ENCODE peak calls at places on chromosomes 4 and X, in nine cellular contexts. M is GM12878, W is A549, N is endothelial cell of umbilical vein, I is K562, F is HCT116, T is SK-N-SH, Z is HepG2, D is H1. K is an unnamed sample.

GRCh38 chr4:15653430-15653829 is 1.7 kb downstream of the FBXL5 start:
- DNase-seq in D (no peak), Z (no peak), F (no peak), I (no peak), M (no peak), W (no peak), T (no peak), N (no peak), K (no peak)

GRCh38 chr4:186946682-186947294 is 223.1 kb upstream of the FAT1 start:
- DNase-seq in W (peak), Z (peak), D (peak), M (no peak), T (peak), N (no peak), I (peak), F (peak), K (no peak)

GRCh38 chr4:61648264-61648663 is 448.1 kb downstream of the ADGRL3 start:
- DNase-seq in N (no peak), I (no peak), M (no peak), T (no peak), W (no peak), D (no peak), Z (no peak), F (no peak), K (no peak)

GRCh38 chr4:24968992-24969391 is 56.1 kb upstream of the CCDC149 start:
- DNase-seq in N (no peak), I (no peak), F (no peak), D (no peak), W (no peak), M (no peak), T (no peak), Z (no peak), K (no peak)

GRCh38 chrX:47574609-47575325 is 7.5 kb upstream of the TIMP1 start:
- DNase-seq in N (no peak), M (no peak), T (no peak), F (no peak), D (no peak), I (no peak), W (no peak), Z (no peak), K (peak)

GRCh38 chrX:129600981-129601424 is 53.8 kb downstream of the APLN start:
- DNase-seq in N (peak), F (no peak), T (peak), I (peak), Z (peak), D (no peak), M (no peak), W (peak), K (peak)

GRCh38 chrX:11770320-11770719 is 12.3 kb downstream of the MSL3 start:
- DNase-seq in I (peak), Z (peak), D (no peak), M (peak), W (peak), N (peak), F (peak), T (peak), K (peak)

GRCh38 chr4:951186-951585 is 18.9 kb downstream of the TMEM175 start:
- DNase-seq in W (no peak), Z (no peak), F (no peak), N (no peak), M (no peak), I (no peak), T (no peak), D (no peak), K (no peak)

GRCh38 chrX:96568088-96568487 is 116.6 kb upstream of the DIAPH2 start:
- DNase-seq in M (no peak), T (no peak), W (no peak), N (no peak), I (no peak), F (no peak), Z (no peak), D (no peak), K (peak)

GRCh38 chrX:150958177-150958576 is 25.0 kb upstream of the HMGB3 start:
- DNase-seq in M (no peak), F (no peak), D (no peak), N (no peak), I (no peak), Z (no peak), W (no peak), T (no peak), K (no peak)

GRCh38 chr4:101115841-101116240 is 231.5 kb downstream of the PPP3CA start:
- DNase-seq in I (no peak), Z (no peak), N (no peak), M (no peak), W (no peak), D (no peak), F (no peak), T (no peak), K (no peak)

GRCh38 chrX:123854329-123854728 is 5.5 kb upstream of the XIAP start:
- DNase-seq in F (no peak), N (no peak), D (no peak), I (no peak), Z (no peak), M (no peak), T (no peak), W (no peak), K (no peak)

GRCh38 chr4:153513596-153513995 is 47.4 kb downstream of the TMEM131L start:
- DNase-seq in N (peak), F (peak), I (no peak), T (no peak), W (peak), Z (no peak), M (no peak), D (no peak), K (no peak)

GRCh38 chr4:134490863-134491262 is 289.3 kb upstream of the PABPC4L start:
- DNase-seq in F (no peak), D (no peak), W (no peak), I (no peak), N (no peak), Z (no peak), T (no peak), M (no peak), K (no peak)

GRCh38 chrX:133555796-133556458 is 140.6 kb upstream of the GPC4 start:
- DNase-seq in W (no peak), F (no peak), T (no peak), Z (no peak), N (no peak), D (no peak), I (no peak), M (no peak), K (peak)

GRCh38 chr4:38177035-38177791 is 217.0 kb downstream of the PTTG2 start:
- DNase-seq in N (peak), F (no peak), Z (no peak), D (no peak), T (no peak), I (no peak), W (no peak), M (no peak), K (peak)

GRCh38 chr4:150164956-150165355 is 86.7 kb downstream of the DCLK2 start:
- DNase-seq in M (no peak), Z (no peak), I (no peak), F (no peak), W (no peak), D (no peak), N (no peak), T (no peak), K (no peak)

GRCh38 chr4:133062851-133063250 is 86.2 kb upstream of the PCDH10 start:
- DNase-seq in F (no peak), N (peak), T (no peak), Z (no peak), M (no peak), I (no peak), D (no peak), W (no peak), K (no peak)

GRCh38 chr4:118752551-118752950 is 67.4 kb downstream of the METTL14 start:
- DNase-seq in T (no peak), D (no peak), I (no peak), F (no peak), N (peak), Z (no peak), M (no peak), W (no peak), K (no peak)

GRCh38 chrX:70434914-70435586 is 9.6 kb upstream of the DLG3 start:
- DNase-seq in F (no peak), W (no peak), I (no peak), Z (no peak), T (no peak), D (no peak), N (no peak), M (no peak), K (peak)

GRCh38 chrX:43958529-43958928 is 14.7 kb downstream of the NDP start:
- DNase-seq in F (peak), I (peak), W (peak), T (peak), M (peak), D (no peak), Z (peak), N (peak), K (peak)

GRCh38 chr4:47213971-47214370 is 182.6 kb downstream of the GABRB1 start:
- DNase-seq in F (no peak), T (no peak), N (no peak), D (no peak), W (no peak), M (no peak), Z (peak), I (no peak), K (no peak)

GRCh38 chr4:159946983-159947645 is 844.2 kb downstream of the RAPGEF2 start:
- DNase-seq in Z (peak), W (peak), D (no peak), I (peak), M (peak), N (peak), F (peak), T (peak), K (peak)

GRCh38 chrX:9612146-9612505 is 147.3 kb downstream of the TBL1X start:
- DNase-seq in I (no peak), M (no peak), T (peak), N (no peak), D (no peak), W (no peak), F (no peak), Z (no peak), K (no peak)
- TF ChIP-seq MAX in I (no peak), M (no peak), T (no peak), N (no peak), D (no peak), W (no peak), F (no peak), Z (no peak), K (no peak)

DNA sequence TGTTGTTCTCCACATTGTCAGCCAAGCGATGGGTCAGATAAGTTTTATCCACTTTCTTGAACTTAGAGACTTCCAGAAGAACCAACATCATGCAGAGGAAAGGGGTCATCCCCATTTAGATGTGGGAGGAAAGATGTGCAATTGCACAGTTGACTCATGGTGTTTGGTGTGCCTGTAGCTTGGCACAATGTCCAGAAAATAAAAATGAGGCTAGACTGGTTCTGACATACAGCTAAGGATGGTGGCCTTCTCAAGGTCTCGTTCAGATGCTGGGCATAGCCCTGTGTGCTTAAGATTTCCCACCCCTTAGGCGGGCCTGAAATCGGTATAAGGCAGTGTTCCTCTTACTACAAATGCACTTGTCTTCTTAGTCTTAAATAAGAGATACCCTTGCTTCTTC is 101.1 kb downstream of the PCDH7 start:
- DNase-seq in N (no peak), I (no peak), D (no peak), M (no peak), W (no peak), Z (no peak), T (no peak), F (peak), K (no peak)
- H3K4me3 ChIP-seq in N (no peak), I (no peak), D (no peak), M (no peak), W (no peak), Z (no peak), T (no peak), F (no peak), K (no peak)

DNA sequence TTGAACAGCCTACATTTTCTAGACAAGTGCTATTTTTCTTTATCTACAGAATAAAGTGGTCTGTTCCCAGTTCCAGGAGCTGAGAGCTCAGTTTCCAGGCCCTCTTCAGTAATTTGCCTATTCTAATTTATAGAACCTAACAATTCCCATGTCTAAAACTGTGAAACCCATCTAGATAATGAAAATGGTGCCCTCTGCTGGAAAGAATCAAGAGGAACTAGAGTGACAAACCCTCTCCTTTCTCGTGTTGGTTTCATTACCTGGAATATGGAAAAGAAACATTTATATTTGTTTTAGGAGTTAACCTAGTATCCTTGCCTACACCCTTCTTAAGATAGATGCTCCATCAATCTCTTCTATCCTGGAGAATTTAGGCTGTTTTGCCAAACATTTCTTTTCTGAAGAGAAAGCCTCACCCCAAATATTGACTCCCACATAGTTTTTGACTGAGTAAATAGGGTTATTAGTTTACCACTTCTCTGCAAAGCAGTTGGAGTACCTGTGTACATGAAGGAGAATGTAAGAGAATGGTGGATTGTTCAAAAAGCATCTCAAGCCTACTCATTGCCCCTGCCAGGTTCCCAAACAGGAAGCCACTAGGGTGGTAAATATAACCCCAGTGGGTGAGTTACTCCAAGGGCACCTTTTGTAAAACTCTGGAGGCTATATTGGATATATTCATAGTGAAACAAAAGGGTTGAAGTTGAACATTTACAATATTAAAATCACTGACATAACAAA is 121.6 kb downstream of the RASL11B start:
- DNase-seq in W (peak), M (no peak), F (peak), I (peak), N (peak), D (no peak), T (peak), Z (peak), K (peak)
- TF ChIP-seq CTCF in W (peak), M (peak), F (peak), I (peak), N (peak), D (peak), T (peak), Z (peak), K (peak)

GRCh38 chr4:137896221-137896737 is 345.9 kb downstream of the SLC7A11 start:
- DNase-seq in T (no peak), N (no peak), D (no peak), F (no peak), Z (no peak), W (no peak), I (no peak), M (no peak), K (no peak)

GRCh38 chr4:137890802-137891201 is 351.3 kb downstream of the SLC7A11 start:
- DNase-seq in I (no peak), N (no peak), M (no peak), F (no peak), D (no peak), T (no peak), Z (no peak), W (no peak), K (no peak)

DNA sequence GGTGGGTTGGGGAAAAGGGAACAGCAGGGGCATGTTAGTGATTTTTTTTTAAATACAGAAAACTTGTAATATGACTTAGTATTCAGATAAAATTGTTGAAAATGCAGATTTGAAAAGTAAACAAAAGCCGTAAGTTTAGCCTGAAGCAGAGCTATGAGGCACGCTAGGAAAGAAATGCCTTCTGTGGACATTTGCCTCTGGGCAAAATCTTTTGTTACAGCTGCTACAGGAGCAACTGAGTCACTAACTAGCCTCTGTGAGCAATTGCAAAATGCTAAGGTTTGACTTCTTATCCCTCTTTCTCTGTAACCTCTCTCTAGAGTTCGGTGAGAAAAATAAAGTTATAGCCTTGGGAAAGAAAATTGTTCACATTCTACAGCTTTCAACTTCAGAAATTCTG is 350.0 kb downstream of the SLC7A11 start:
- DNase-seq in M (no peak), T (no peak), I (no peak), F (no peak), Z (no peak), N (no peak), W (no peak), D (no peak), K (no peak)
- TF ChIP-seq MAX in M (no peak), T (no peak), I (no peak), F (no peak), Z (no peak), N (no peak), W (no peak), D (no peak), K (no peak)

GRCh38 chr4:69668680-69669079 is 15.6 kb upstream of the UGT2A1 start:
- DNase-seq in M (no peak), F (no peak), D (no peak), I (no peak), T (no peak), N (no peak), Z (no peak), W (no peak), K (no peak)
- H3K4me3 ChIP-seq in M (no peak), F (no peak), D (no peak), I (no peak), T (no peak), N (no peak), Z (no peak), W (no peak), K (no peak)

GRCh38 chr4:67896421-67897065 is 12.7 kb upstream of the TMPRSS11D start:
- DNase-seq in T (no peak), I (no peak), F (no peak), W (no peak), N (no peak), Z (no peak), D (no peak), M (no peak), K (no peak)

GRCh38 chr4:67891645-67892044 is 7.8 kb upstream of the TMPRSS11D start:
- DNase-seq in F (no peak), I (no peak), D (no peak), W (no peak), T (no peak), N (no peak), Z (no peak), M (no peak), K (no peak)

GRCh38 chr4:67897686-67898085 is 13.9 kb upstream of the TMPRSS11D start:
- DNase-seq in T (no peak), M (no peak), I (no peak), N (no peak), F (no peak), W (no peak), Z (no peak), D (no peak), K (no peak)

GRCh38 chr4:67892253-67892652 is 8.5 kb upstream of the TMPRSS11D start:
- DNase-seq in F (no peak), I (no peak), N (no peak), Z (no peak), T (no peak), M (no peak), D (no peak), W (no peak), K (no peak)

GRCh38 chr4:67892905-67893304 is 9.1 kb upstream of the TMPRSS11D start:
- DNase-seq in F (no peak), Z (no peak), W (no peak), I (no peak), N (no peak), T (no peak), M (no peak), D (no peak), K (no peak)
- TF ChIP-seq CTCF in F (peak), Z (peak), W (no peak), I (peak), N (no peak), T (peak), M (no peak), D (peak), K (no peak)

K was measured in NB4.